ENCODE peak calls at places on chromosomes 11 and 22, in five cellular contexts. One of them, this sample, is unnamed.

GRCh38 chr22:22394589-22394988 is 114.0 kb downstream of the ZNF280B start:
- DNase-seq in stimulated activated CD8-positive, alpha-beta memory T cell treated with anti-CD3 and anti-CD28 coated beads, Interleukin-7, amount 100 ng/mL, for 1 hour: no peak
- DNase-seq in NCI-H446 treated with DMSO at 0.1 percent for 48 hours: no peak
- DNase-seq in heart right ventricle: no peak
- DNase-seq in dorsolateral prefrontal cortex: no peak
- DNase-seq in this sample: no peak

GRCh38 chr22:38751422-38752346 is 4.1 kb downstream of the SUN2 start:
- DNase-seq in stimulated activated CD8-positive, alpha-beta memory T cell treated with anti-CD3 and anti-CD28 coated beads, Interleukin-7, amount 100 ng/mL, for 1 hour: peak; percentile 46
- DNase-seq in NCI-H446 treated with DMSO at 0.1 percent for 48 hours: no peak
- DNase-seq in heart right ventricle: no peak
- DNase-seq in dorsolateral prefrontal cortex: no peak
- DNase-seq in this sample: no peak

GRCh38 chr11:65429724-65430405 is 7.3 kb downstream of the NEAT1 start:
- DNase-seq in stimulated activated CD8-positive, alpha-beta memory T cell treated with anti-CD3 and anti-CD28 coated beads, Interleukin-7, amount 100 ng/mL, for 1 hour: no peak
- DNase-seq in NCI-H446 treated with DMSO at 0.1 percent for 48 hours: no peak
- DNase-seq in heart right ventricle: peak; percentile 72
- DNase-seq in dorsolateral prefrontal cortex: peak; percentile 33
- DNase-seq in this sample: no peak

GRCh38 chr11:129637983-129638776 is 177.5 kb upstream of the TMEM45B start:
- DNase-seq in stimulated activated CD8-positive, alpha-beta memory T cell treated with anti-CD3 and anti-CD28 coated beads, Interleukin-7, amount 100 ng/mL, for 1 hour: no peak
- DNase-seq in NCI-H446 treated with DMSO at 0.1 percent for 48 hours: no peak
- DNase-seq in heart right ventricle: no peak
- DNase-seq in dorsolateral prefrontal cortex: no peak
- DNase-seq in this sample: no peak

GRCh38 chr11:19980957-19981669 is 179.2 kb downstream of the DBX1 start:
- DNase-seq in stimulated activated CD8-positive, alpha-beta memory T cell treated with anti-CD3 and anti-CD28 coated beads, Interleukin-7, amount 100 ng/mL, for 1 hour: no peak
- DNase-seq in NCI-H446 treated with DMSO at 0.1 percent for 48 hours: peak; percentile 5
- DNase-seq in heart right ventricle: no peak
- DNase-seq in dorsolateral prefrontal cortex: no peak
- DNase-seq in this sample: no peak

GRCh38 chr11:43574949-43575915 is 105.3 kb upstream of the HSD17B12 start:
- DNase-seq in stimulated activated CD8-positive, alpha-beta memory T cell treated with anti-CD3 and anti-CD28 coated beads, Interleukin-7, amount 100 ng/mL, for 1 hour: no peak
- DNase-seq in NCI-H446 treated with DMSO at 0.1 percent for 48 hours: peak; percentile 42
- DNase-seq in heart right ventricle: no peak
- DNase-seq in dorsolateral prefrontal cortex: peak; percentile 73
- DNase-seq in this sample: peak; percentile 73

GRCh38 chr11:45848654-45849081 is 1.4 kb downstream of the CRY2 start:
- DNase-seq in stimulated activated CD8-positive, alpha-beta memory T cell treated with anti-CD3 and anti-CD28 coated beads, Interleukin-7, amount 100 ng/mL, for 1 hour: no peak
- DNase-seq in NCI-H446 treated with DMSO at 0.1 percent for 48 hours: no peak
- DNase-seq in heart right ventricle: no peak
- DNase-seq in dorsolateral prefrontal cortex: no peak
- DNase-seq in this sample: no peak

GRCh38 chr22:48157676-48158075 is 1395.2 kb downstream of the TBC1D22A start:
- DNase-seq in stimulated activated CD8-positive, alpha-beta memory T cell treated with anti-CD3 and anti-CD28 coated beads, Interleukin-7, amount 100 ng/mL, for 1 hour: no peak
- DNase-seq in NCI-H446 treated with DMSO at 0.1 percent for 48 hours: no peak
- DNase-seq in heart right ventricle: no peak
- DNase-seq in dorsolateral prefrontal cortex: no peak
- DNase-seq in this sample: no peak

GRCh38 chr22:45612940-45613339 is 58.7 kb upstream of the ATXN10 start:
- DNase-seq in stimulated activated CD8-positive, alpha-beta memory T cell treated with anti-CD3 and anti-CD28 coated beads, Interleukin-7, amount 100 ng/mL, for 1 hour: no peak
- DNase-seq in NCI-H446 treated with DMSO at 0.1 percent for 48 hours: no peak
- DNase-seq in heart right ventricle: no peak
- DNase-seq in dorsolateral prefrontal cortex: no peak
- DNase-seq in this sample: no peak

GRCh38 chr11:15819679-15820286 is 536.6 kb downstream of the SOX6 start:
- DNase-seq in stimulated activated CD8-positive, alpha-beta memory T cell treated with anti-CD3 and anti-CD28 coated beads, Interleukin-7, amount 100 ng/mL, for 1 hour: no peak
- DNase-seq in NCI-H446 treated with DMSO at 0.1 percent for 48 hours: peak; percentile 49
- DNase-seq in heart right ventricle: peak; percentile 79
- DNase-seq in dorsolateral prefrontal cortex: peak; percentile 26
- DNase-seq in this sample: peak; percentile 18

GRCh38 chr22:35311551-35311999 is 11.9 kb downstream of the TOM1 start:
- DNase-seq in stimulated activated CD8-positive, alpha-beta memory T cell treated with anti-CD3 and anti-CD28 coated beads, Interleukin-7, amount 100 ng/mL, for 1 hour: no peak
- DNase-seq in NCI-H446 treated with DMSO at 0.1 percent for 48 hours: no peak
- DNase-seq in heart right ventricle: no peak
- DNase-seq in dorsolateral prefrontal cortex: no peak
- DNase-seq in this sample: no peak

GRCh38 chr22:19143967-19144400 is 467 bp downstream of the ESS2 start:
- DNase-seq in stimulated activated CD8-positive, alpha-beta memory T cell treated with anti-CD3 and anti-CD28 coated beads, Interleukin-7, amount 100 ng/mL, for 1 hour: no peak
- DNase-seq in NCI-H446 treated with DMSO at 0.1 percent for 48 hours: no peak
- DNase-seq in heart right ventricle: no peak
- DNase-seq in dorsolateral prefrontal cortex: no peak
- DNase-seq in this sample: no peak

GRCh38 chr22:35542157-35542971 is 1.7 kb downstream of the RASD2 start:
- DNase-seq in stimulated activated CD8-positive, alpha-beta memory T cell treated with anti-CD3 and anti-CD28 coated beads, Interleukin-7, amount 100 ng/mL, for 1 hour: no peak
- DNase-seq in NCI-H446 treated with DMSO at 0.1 percent for 48 hours: no peak
- DNase-seq in heart right ventricle: no peak
- DNase-seq in dorsolateral prefrontal cortex: no peak
- DNase-seq in this sample: no peak

GRCh38 chr11:111063711-111064110 is 181.8 kb upstream of the POU2AF2 start:
- DNase-seq in stimulated activated CD8-positive, alpha-beta memory T cell treated with anti-CD3 and anti-CD28 coated beads, Interleukin-7, amount 100 ng/mL, for 1 hour: no peak
- DNase-seq in NCI-H446 treated with DMSO at 0.1 percent for 48 hours: peak; percentile 81
- DNase-seq in heart right ventricle: no peak
- DNase-seq in dorsolateral prefrontal cortex: no peak
- DNase-seq in this sample: no peak

GRCh38 chr11:61922539-61922938 is 5.2 kb upstream of the RAB3IL1 start:
- DNase-seq in stimulated activated CD8-positive, alpha-beta memory T cell treated with anti-CD3 and anti-CD28 coated beads, Interleukin-7, amount 100 ng/mL, for 1 hour: no peak
- DNase-seq in NCI-H446 treated with DMSO at 0.1 percent for 48 hours: no peak
- DNase-seq in heart right ventricle: peak; percentile 89
- DNase-seq in dorsolateral prefrontal cortex: no peak
- DNase-seq in this sample: no peak

GRCh38 chr22:20237480-20238440 is 30.4 kb downstream of the RTN4R start:
- DNase-seq in stimulated activated CD8-positive, alpha-beta memory T cell treated with anti-CD3 and anti-CD28 coated beads, Interleukin-7, amount 100 ng/mL, for 1 hour: no peak
- DNase-seq in NCI-H446 treated with DMSO at 0.1 percent for 48 hours: no peak
- DNase-seq in heart right ventricle: no peak
- DNase-seq in dorsolateral prefrontal cortex: no peak
- DNase-seq in this sample: no peak

GRCh38 chr11:82038151-82038550 is 695.5 kb downstream of the FAM181B start:
- DNase-seq in stimulated activated CD8-positive, alpha-beta memory T cell treated with anti-CD3 and anti-CD28 coated beads, Interleukin-7, amount 100 ng/mL, for 1 hour: no peak
- DNase-seq in NCI-H446 treated with DMSO at 0.1 percent for 48 hours: peak; percentile 18
- DNase-seq in heart right ventricle: no peak
- DNase-seq in dorsolateral prefrontal cortex: no peak
- DNase-seq in this sample: no peak

GRCh38 chr11:71245601-71246391 is 6.6 kb downstream of the SHANK2 start:
- DNase-seq in stimulated activated CD8-positive, alpha-beta memory T cell treated with anti-CD3 and anti-CD28 coated beads, Interleukin-7, amount 100 ng/mL, for 1 hour: no peak
- DNase-seq in NCI-H446 treated with DMSO at 0.1 percent for 48 hours: no peak
- DNase-seq in heart right ventricle: no peak
- DNase-seq in dorsolateral prefrontal cortex: no peak
- DNase-seq in this sample: no peak

GRCh38 chr11:33970984-33971466 is 79.1 kb upstream of the LMO2 start:
- DNase-seq in stimulated activated CD8-positive, alpha-beta memory T cell treated with anti-CD3 and anti-CD28 coated beads, Interleukin-7, amount 100 ng/mL, for 1 hour: no peak
- DNase-seq in NCI-H446 treated with DMSO at 0.1 percent for 48 hours: peak; percentile 68
- DNase-seq in heart right ventricle: peak; percentile 59
- DNase-seq in dorsolateral prefrontal cortex: peak; percentile 41
- DNase-seq in this sample: no peak

GRCh38 chr11:67163006-67163405 is 43.9 kb downstream of the KDM2A start:
- DNase-seq in stimulated activated CD8-positive, alpha-beta memory T cell treated with anti-CD3 and anti-CD28 coated beads, Interleukin-7, amount 100 ng/mL, for 1 hour: no peak
- DNase-seq in NCI-H446 treated with DMSO at 0.1 percent for 48 hours: no peak
- DNase-seq in heart right ventricle: no peak
- DNase-seq in dorsolateral prefrontal cortex: no peak
- DNase-seq in this sample: no peak

GRCh38 chr22:45579306-45579705 is 76.6 kb downstream of the FBLN1 start:
- DNase-seq in stimulated activated CD8-positive, alpha-beta memory T cell treated with anti-CD3 and anti-CD28 coated beads, Interleukin-7, amount 100 ng/mL, for 1 hour: no peak
- DNase-seq in NCI-H446 treated with DMSO at 0.1 percent for 48 hours: no peak
- DNase-seq in heart right ventricle: no peak
- DNase-seq in dorsolateral prefrontal cortex: no peak
- DNase-seq in this sample: no peak

GRCh38 chr22:17824452-17824851 is 50.2 kb upstream of the BID start:
- DNase-seq in stimulated activated CD8-positive, alpha-beta memory T cell treated with anti-CD3 and anti-CD28 coated beads, Interleukin-7, amount 100 ng/mL, for 1 hour: no peak
- DNase-seq in NCI-H446 treated with DMSO at 0.1 percent for 48 hours: no peak
- DNase-seq in heart right ventricle: no peak
- DNase-seq in dorsolateral prefrontal cortex: peak; percentile 54
- DNase-seq in this sample: no peak

GRCh38 chr22:31852691-31853370 is 91.5 kb upstream of the YWHAH start:
- DNase-seq in stimulated activated CD8-positive, alpha-beta memory T cell treated with anti-CD3 and anti-CD28 coated beads, Interleukin-7, amount 100 ng/mL, for 1 hour: no peak
- DNase-seq in NCI-H446 treated with DMSO at 0.1 percent for 48 hours: no peak
- DNase-seq in heart right ventricle: no peak
- DNase-seq in dorsolateral prefrontal cortex: peak; percentile 78
- DNase-seq in this sample: no peak

GRCh38 chr11:96393753-96394348 is 4.0 kb downstream of the JRKL start:
- DNase-seq in stimulated activated CD8-positive, alpha-beta memory T cell treated with anti-CD3 and anti-CD28 coated beads, Interleukin-7, amount 100 ng/mL, for 1 hour: no peak
- DNase-seq in NCI-H446 treated with DMSO at 0.1 percent for 48 hours: peak; percentile 62
- DNase-seq in heart right ventricle: no peak
- DNase-seq in dorsolateral prefrontal cortex: no peak
- DNase-seq in this sample: no peak

GRCh38 chr11:117841582-117842031 is 17.1 kb upstream of the FXYD2 start:
- DNase-seq in stimulated activated CD8-positive, alpha-beta memory T cell treated with anti-CD3 and anti-CD28 coated beads, Interleukin-7, amount 100 ng/mL, for 1 hour: no peak
- DNase-seq in NCI-H446 treated with DMSO at 0.1 percent for 48 hours: no peak
- DNase-seq in heart right ventricle: no peak
- DNase-seq in dorsolateral prefrontal cortex: no peak
- DNase-seq in this sample: no peak

GRCh38 chr11:21687645-21688044 is 505.2 kb upstream of the ANO5 start:
- DNase-seq in stimulated activated CD8-positive, alpha-beta memory T cell treated with anti-CD3 and anti-CD28 coated beads, Interleukin-7, amount 100 ng/mL, for 1 hour: no peak
- DNase-seq in NCI-H446 treated with DMSO at 0.1 percent for 48 hours: no peak
- DNase-seq in heart right ventricle: no peak
- DNase-seq in dorsolateral prefrontal cortex: no peak
- DNase-seq in this sample: no peak

GRCh38 chr22:20918663-20919220 is 1.5 kb downstream of the CRKL start:
- DNase-seq in stimulated activated CD8-positive, alpha-beta memory T cell treated with anti-CD3 and anti-CD28 coated beads, Interleukin-7, amount 100 ng/mL, for 1 hour: no peak
- DNase-seq in NCI-H446 treated with DMSO at 0.1 percent for 48 hours: no peak
- DNase-seq in heart right ventricle: no peak
- DNase-seq in dorsolateral prefrontal cortex: no peak
- DNase-seq in this sample: no peak

GRCh38 chr11:11552688-11553087 is 69.1 kb downstream of the GALNT18 start:
- DNase-seq in stimulated activated CD8-positive, alpha-beta memory T cell treated with anti-CD3 and anti-CD28 coated beads, Interleukin-7, amount 100 ng/mL, for 1 hour: no peak
- DNase-seq in NCI-H446 treated with DMSO at 0.1 percent for 48 hours: no peak
- DNase-seq in heart right ventricle: no peak
- DNase-seq in dorsolateral prefrontal cortex: no peak
- DNase-seq in this sample: no peak

GRCh38 chr22:21948824-21949568 is 3.7 kb downstream of the PPM1F start:
- DNase-seq in stimulated activated CD8-positive, alpha-beta memory T cell treated with anti-CD3 and anti-CD28 coated beads, Interleukin-7, amount 100 ng/mL, for 1 hour: no peak
- DNase-seq in NCI-H446 treated with DMSO at 0.1 percent for 48 hours: no peak
- DNase-seq in heart right ventricle: no peak
- DNase-seq in dorsolateral prefrontal cortex: no peak
- DNase-seq in this sample: no peak

GRCh38 chr11:35141538-35141937 is 2.6 kb downstream of the CD44 start:
- DNase-seq in stimulated activated CD8-positive, alpha-beta memory T cell treated with anti-CD3 and anti-CD28 coated beads, Interleukin-7, amount 100 ng/mL, for 1 hour: no peak
- DNase-seq in NCI-H446 treated with DMSO at 0.1 percent for 48 hours: no peak
- DNase-seq in heart right ventricle: peak; percentile 30
- DNase-seq in dorsolateral prefrontal cortex: no peak
- DNase-seq in this sample: no peak

GRCh38 chr22:50209893-50210292 is 9.1 kb downstream of the SELENOO start:
- DNase-seq in stimulated activated CD8-positive, alpha-beta memory T cell treated with anti-CD3 and anti-CD28 coated beads, Interleukin-7, amount 100 ng/mL, for 1 hour: peak; percentile 50
- DNase-seq in NCI-H446 treated with DMSO at 0.1 percent for 48 hours: no peak
- DNase-seq in heart right ventricle: peak; percentile 58
- DNase-seq in dorsolateral prefrontal cortex: peak; percentile 80
- DNase-seq in this sample: peak; percentile 63

GRCh38 chr11:100821198-100821597 is 134.1 kb downstream of the ARHGAP42 start:
- DNase-seq in stimulated activated CD8-positive, alpha-beta memory T cell treated with anti-CD3 and anti-CD28 coated beads, Interleukin-7, amount 100 ng/mL, for 1 hour: no peak
- DNase-seq in NCI-H446 treated with DMSO at 0.1 percent for 48 hours: peak; percentile 29
- DNase-seq in heart right ventricle: no peak
- DNase-seq in dorsolateral prefrontal cortex: no peak
- DNase-seq in this sample: no peak

GRCh38 chr11:59660621-59661020 is 8.2 kb downstream of the PATL1 start:
- DNase-seq in stimulated activated CD8-positive, alpha-beta memory T cell treated with anti-CD3 and anti-CD28 coated beads, Interleukin-7, amount 100 ng/mL, for 1 hour: no peak
- DNase-seq in NCI-H446 treated with DMSO at 0.1 percent for 48 hours: no peak
- DNase-seq in heart right ventricle: no peak
- DNase-seq in dorsolateral prefrontal cortex: no peak
- DNase-seq in this sample: no peak